ENCODE peak calls at places on chromosomes 7 and 10, in four cellular contexts. J is WTC11, F is HepG2, X is K562. L is an unnamed sample.
A peak's percentile ranks its signal among the peaks of the same experiment; 100 is the strongest.

GRCh38 chr7:54841772-54842707 is 83.0 kb upstream of the SEC61G start:
- DNase-seq in X (no peak), J (peak; percentile 46), F (peak; percentile 36), L (no peak)

GRCh38 chr10:18687195-18687594 is 28.0 kb downstream of the ARL5B start:
- DNase-seq in X (no peak), J (no peak), F (peak; percentile 16), L (no peak)

GRCh38 chr10:128047991-128048826 is 78.0 kb downstream of the MKI67 start:
- DNase-seq in F (peak; percentile 45), J (no peak), X (no peak), L (no peak)

GRCh38 chr10:110337906-110338305 is 33.2 kb upstream of the SMNDC1 start:
- DNase-seq in J (no peak), X (no peak), F (no peak), L (no peak)

GRCh38 chr10:26031300-26031699 is 97.3 kb downstream of the MYO3A start:
- DNase-seq in X (no peak), J (no peak), F (no peak), L (no peak)

GRCh38 chr10:86285136-86285790 is 81.3 kb downstream of the GRID1 start:
- DNase-seq in J (no peak), X (no peak), F (no peak), L (no peak)

GRCh38 chr10:97169063-97169462 is 16.7 kb downstream of the SLIT1 start:
- DNase-seq in X (no peak), J (no peak), F (no peak), L (no peak)

GRCh38 chr7:80135306-80136104 is 874 bp downstream of the GNAI1 start:
- DNase-seq in X (no peak), J (no peak), F (no peak), L (peak; percentile 37)

GRCh38 chr7:40604601-40605438 is 470.0 kb downstream of the SUGCT start:
- DNase-seq in J (peak; percentile 74), X (peak; percentile 7), F (peak; percentile 29), L (peak; percentile 50)

DNA sequence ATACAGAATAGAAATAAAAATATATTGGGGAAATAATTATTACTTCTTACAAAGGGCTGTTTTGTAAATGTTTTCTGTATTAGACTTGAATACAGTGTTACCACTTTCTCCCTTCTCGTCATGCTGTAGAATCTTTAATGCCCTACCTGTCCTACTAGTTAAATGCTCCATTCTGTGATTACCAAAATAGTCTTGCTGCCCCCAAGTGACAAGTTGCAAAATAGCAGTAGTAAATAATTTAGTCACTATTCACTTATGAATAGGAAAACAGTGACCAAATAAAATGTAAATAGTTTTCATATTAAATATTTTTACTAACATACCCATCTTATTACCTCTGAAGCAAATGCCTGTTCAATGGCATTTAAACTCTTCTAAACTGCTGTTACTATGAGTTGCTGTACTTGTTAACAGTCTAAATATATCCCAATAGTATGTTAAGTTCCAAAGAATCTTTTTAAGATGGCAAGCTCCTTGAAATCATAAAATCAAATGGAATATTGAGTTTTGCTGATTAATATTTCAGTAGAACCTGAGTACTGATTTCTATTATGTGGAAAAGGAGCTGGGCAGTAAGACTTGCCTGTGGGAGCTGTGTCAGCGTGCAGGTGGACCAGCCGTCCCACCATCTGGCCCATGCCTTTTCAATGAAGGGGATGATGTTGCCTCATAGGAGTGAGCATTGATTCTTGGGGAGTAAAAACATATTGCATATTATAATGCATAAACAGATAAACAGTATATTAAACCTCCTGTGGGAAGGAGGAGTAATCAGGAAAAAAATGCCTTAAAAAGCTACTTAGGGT is 18.1 kb upstream of the OIT3 start:
- DNase-seq in F (peak; percentile 18), J (no peak), X (no peak), L (peak; percentile 16)
- TF ChIP-seq ELF4 in F (no peak), J (no peak), X (no peak), L (no peak)

GRCh38 chr7:81155654-81156373 is 237.0 kb upstream of the SEMA3C start:
- DNase-seq in X (no peak), F (peak; percentile 98), J (no peak), L (no peak)
- TF ChIP-seq SP1 in X (no peak), F (no peak), J (no peak), L (no peak)

GRCh38 chr7:126856691-126857291 is 395.9 kb downstream of the GRM8 start:
- DNase-seq in J (no peak), F (peak; percentile 1), X (no peak), L (peak; percentile 33)
- TF ChIP-seq ELF4 in J (no peak), F (no peak), X (no peak), L (no peak)

DNA sequence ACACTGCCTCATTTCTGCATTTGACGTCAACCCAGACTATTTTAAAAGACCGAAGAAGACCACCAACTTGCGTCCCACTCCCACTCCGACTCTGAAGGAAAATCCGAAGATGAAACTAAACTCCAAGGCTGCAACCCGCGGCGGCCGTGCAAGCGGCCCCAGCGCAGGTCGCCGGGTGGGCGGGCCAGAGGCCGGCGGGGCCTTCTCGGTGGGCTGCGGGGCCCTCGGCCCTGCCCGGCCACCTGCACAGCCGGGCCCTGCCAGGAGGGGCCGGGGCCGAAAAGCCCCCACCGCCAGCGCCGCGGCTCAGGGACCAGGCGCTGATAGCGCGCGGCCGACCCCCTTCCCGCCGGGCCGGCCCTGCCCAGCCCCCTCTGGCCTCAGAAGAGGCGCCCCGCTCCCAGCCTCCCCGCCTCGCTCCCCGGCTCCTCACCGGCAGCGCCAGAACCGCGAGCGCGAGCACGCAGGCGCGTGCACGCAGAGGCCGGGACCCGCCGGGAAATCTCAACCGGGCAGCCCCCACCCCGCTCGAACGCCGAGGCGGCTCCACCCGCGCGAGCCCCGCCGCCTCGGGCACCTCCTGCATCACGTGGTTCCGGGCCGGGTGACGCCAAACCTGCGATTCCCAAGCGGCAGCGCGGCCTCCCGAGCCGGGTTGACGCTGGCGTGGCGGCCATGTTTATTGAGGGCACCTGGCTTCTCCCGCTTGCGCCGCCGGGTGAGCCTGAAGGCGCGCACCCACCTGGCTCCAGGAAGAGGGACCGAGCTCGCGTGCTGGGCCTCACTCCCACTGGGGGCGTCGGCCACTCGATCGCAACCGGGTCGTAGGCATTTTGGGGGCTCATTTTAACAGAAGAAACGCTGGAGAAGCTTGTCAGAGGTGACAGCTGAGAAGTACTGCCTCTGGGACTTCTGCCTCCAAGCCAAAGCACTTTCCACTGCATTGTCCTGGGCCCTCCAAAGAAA is at the start of gene C7orf25:
- DNase-seq in J (peak; percentile 98), X (peak; percentile 96), F (peak; percentile 90), L (peak; percentile 93)
- TF ChIP-seq SP1 in J (peak; percentile 83), X (peak; percentile 69), F (no peak), L (no peak)

L was measured in HEK293T.